ENCODE peak calls at places on chromosomes 16 and 17, in eight cellular contexts. F, R, S, E, N, P, W and J are unnamed samples.

GRCh38 chr17:44930667-44931066 is 15.4 kb upstream of the GFAP start:
- DNase-seq in F (no peak), R (no peak), S (no peak), E (peak; percentile 29), N (no peak), P (no peak), W (no peak), J (no peak)

GRCh38 chr16:20612551-20613470 is 36.6 kb upstream of the ACSM2B start:
- DNase-seq in F (no peak), R (no peak), S (no peak), E (peak; percentile 82), N (no peak), P (no peak), W (no peak), J (peak; percentile 60)

GRCh38 chr17:47622179-47622549 is 27.6 kb upstream of the KPNB1 start:
- DNase-seq in F (no peak), R (peak; percentile 45), S (no peak), E (no peak), N (no peak), P (no peak), W (peak; percentile 29), J (no peak)

GRCh38 chr16:25007284-25007984 is 7.7 kb downstream of the ARHGAP17 start:
- DNase-seq in F (no peak), R (no peak), S (no peak), E (no peak), N (no peak), P (no peak), W (no peak), J (no peak)

GRCh38 chr17:32503251-32504165 is 16.7 kb downstream of the CDK5R1 start:
- DNase-seq in F (no peak), R (no peak), S (no peak), E (no peak), N (peak; percentile 91), P (no peak), W (peak; percentile 76), J (no peak)

GRCh38 chr17:14205992-14206461 is 30.6 kb downstream of the CDRT15 start:
- DNase-seq in F (no peak), R (peak; percentile 69), S (no peak), E (no peak), N (peak; percentile 88), P (peak; percentile 58), W (no peak), J (no peak)

GRCh38 chr17:64045176-64045575 is 24.7 kb upstream of the ICAM2 start:
- DNase-seq in F (no peak), R (no peak), S (no peak), E (no peak), N (no peak), P (no peak), W (no peak), J (no peak)

GRCh38 chr17:41417576-41418015 is 6.8 kb downstream of the KRT37 start:
- DNase-seq in F (no peak), R (no peak), S (no peak), E (no peak), N (no peak), P (no peak), W (peak; percentile 29), J (no peak)

GRCh38 chr16:84308120-84308519 is 13.4 kb downstream of the WFDC1 start:
- DNase-seq in F (no peak), R (peak; percentile 36), S (no peak), E (peak; percentile 87), N (no peak), P (peak; percentile 42), W (peak; percentile 6), J (peak; percentile 53)

GRCh38 chr17:21774263-21774662 is 81.9 kb downstream of the KCNJ18 start:
- DNase-seq in F (no peak), R (no peak), S (no peak), E (no peak), N (no peak), P (no peak), W (no peak), J (no peak)

GRCh38 chr17:2064980-2065785 is 10.3 kb downstream of the HIC1 start:
- DNase-seq in F (no peak), R (no peak), S (no peak), E (no peak), N (peak; percentile 50), P (no peak), W (no peak), J (no peak)